ENCODE peak calls at places on chromosomes 12 and 14, in ten cellular contexts. One of them, this sample, is unnamed.

GRCh38 chr14:76719664-76720063 is 41.6 kb upstream of the VASH1 start:
- DNase-seq in nephron progenitor cell: no peak
- DNase-seq in AG04449: no peak
- DNase-seq in epithelial cell of esophagus: no peak
- DNase-seq in mucosa of descending colon: no peak
- DNase-seq in coronary artery: no peak
- DNase-seq in Caco-2: no peak
- DNase-seq in pancreas: no peak
- DNase-seq in Calu3: no peak
- DNase-seq in body of pancreas: no peak
- DNase-seq in this sample: peak

GRCh38 chr12:104750061-104750460 is 208.0 kb downstream of the SLC41A2 start:
- DNase-seq in nephron progenitor cell: no peak
- DNase-seq in AG04449: no peak
- DNase-seq in epithelial cell of esophagus: peak
- DNase-seq in mucosa of descending colon: peak
- DNase-seq in coronary artery: no peak
- DNase-seq in Caco-2: no peak
- DNase-seq in pancreas: peak
- DNase-seq in Calu3: peak
- DNase-seq in body of pancreas: peak
- DNase-seq in this sample: no peak

GRCh38 chr12:82760423-82760822 is 73.7 kb downstream of the TMTC2 start:
- DNase-seq in nephron progenitor cell: no peak
- DNase-seq in AG04449: no peak
- DNase-seq in epithelial cell of esophagus: no peak
- DNase-seq in mucosa of descending colon: no peak
- DNase-seq in coronary artery: no peak
- DNase-seq in Caco-2: no peak
- DNase-seq in pancreas: no peak
- DNase-seq in Calu3: no peak
- DNase-seq in body of pancreas: no peak
- DNase-seq in this sample: no peak

GRCh38 chr12:115176741-115177400 is 492.9 kb upstream of the TBX3 start:
- DNase-seq in nephron progenitor cell: no peak
- DNase-seq in AG04449: no peak
- DNase-seq in epithelial cell of esophagus: no peak
- DNase-seq in mucosa of descending colon: no peak
- DNase-seq in coronary artery: no peak
- DNase-seq in Caco-2: no peak
- DNase-seq in pancreas: no peak
- DNase-seq in Calu3: no peak
- DNase-seq in body of pancreas: no peak
- DNase-seq in this sample: no peak

GRCh38 chr12:25130741-25131188 is 64.2 kb downstream of the DNAI7 start:
- DNase-seq in nephron progenitor cell: no peak
- DNase-seq in AG04449: peak
- DNase-seq in epithelial cell of esophagus: peak
- DNase-seq in mucosa of descending colon: no peak
- DNase-seq in coronary artery: no peak
- DNase-seq in Caco-2: no peak
- DNase-seq in pancreas: no peak
- DNase-seq in Calu3: no peak
- DNase-seq in body of pancreas: no peak
- DNase-seq in this sample: no peak

GRCh38 chr14:92224348-92224954 is 98.5 kb upstream of the SLC24A4 start:
- DNase-seq in nephron progenitor cell: no peak
- DNase-seq in AG04449: no peak
- DNase-seq in epithelial cell of esophagus: peak
- DNase-seq in mucosa of descending colon: no peak
- DNase-seq in coronary artery: peak
- DNase-seq in Caco-2: no peak
- DNase-seq in pancreas: no peak
- DNase-seq in Calu3: no peak
- DNase-seq in body of pancreas: no peak
- DNase-seq in this sample: no peak

GRCh38 chr12:128079476-128079875 is 187.5 kb upstream of the TMEM132C start:
- DNase-seq in nephron progenitor cell: no peak
- DNase-seq in AG04449: no peak
- DNase-seq in epithelial cell of esophagus: no peak
- DNase-seq in mucosa of descending colon: no peak
- DNase-seq in coronary artery: no peak
- DNase-seq in Caco-2: no peak
- DNase-seq in pancreas: no peak
- DNase-seq in Calu3: no peak
- DNase-seq in body of pancreas: no peak
- DNase-seq in this sample: peak

GRCh38 chr12:50132505-50133135 is 20.6 kb downstream of the COX14 start:
- DNase-seq in nephron progenitor cell: no peak
- DNase-seq in AG04449: no peak
- DNase-seq in epithelial cell of esophagus: peak
- DNase-seq in mucosa of descending colon: peak
- DNase-seq in coronary artery: no peak
- DNase-seq in Caco-2: no peak
- DNase-seq in pancreas: no peak
- DNase-seq in Calu3: no peak
- DNase-seq in body of pancreas: no peak
- DNase-seq in this sample: no peak

GRCh38 chr12:122079038-122079531 is 529 bp downstream of the MLXIP start:
- DNase-seq in nephron progenitor cell: no peak
- DNase-seq in AG04449: no peak
- DNase-seq in epithelial cell of esophagus: peak
- DNase-seq in mucosa of descending colon: peak
- DNase-seq in coronary artery: no peak
- DNase-seq in Caco-2: no peak
- DNase-seq in pancreas: no peak
- DNase-seq in Calu3: no peak
- DNase-seq in body of pancreas: peak
- DNase-seq in this sample: no peak

GRCh38 chr12:49365542-49365941 is 1.7 kb upstream of the SPATS2 start:
- DNase-seq in nephron progenitor cell: no peak
- DNase-seq in AG04449: no peak
- DNase-seq in epithelial cell of esophagus: peak
- DNase-seq in mucosa of descending colon: no peak
- DNase-seq in coronary artery: no peak
- DNase-seq in Caco-2: no peak
- DNase-seq in pancreas: no peak
- DNase-seq in Calu3: no peak
- DNase-seq in body of pancreas: no peak
- DNase-seq in this sample: no peak

GRCh38 chr12:7439579-7440505 is 4.1 kb downstream of the CD163L1 start:
- DNase-seq in nephron progenitor cell: peak
- DNase-seq in AG04449: no peak
- DNase-seq in epithelial cell of esophagus: peak
- DNase-seq in mucosa of descending colon: peak
- DNase-seq in coronary artery: no peak
- DNase-seq in Caco-2: peak
- DNase-seq in pancreas: peak
- DNase-seq in Calu3: no peak
- DNase-seq in body of pancreas: peak
- DNase-seq in this sample: peak
- TF ChIP-seq CTCF in nephron progenitor cell: no peak
- TF ChIP-seq CTCF in AG04449: no peak
- TF ChIP-seq CTCF in epithelial cell of esophagus: no peak
- TF ChIP-seq CTCF in mucosa of descending colon: no peak
- TF ChIP-seq CTCF in coronary artery: no peak
- TF ChIP-seq CTCF in Caco-2: no peak
- TF ChIP-seq CTCF in pancreas: no peak
- TF ChIP-seq CTCF in Calu3: no peak
- TF ChIP-seq CTCF in body of pancreas: no peak
- TF ChIP-seq CTCF in this sample: peak

GRCh38 chr12:57234233-57234570 is 4.7 kb downstream of the SHMT2 start:
- DNase-seq in nephron progenitor cell: no peak
- DNase-seq in AG04449: no peak
- DNase-seq in epithelial cell of esophagus: no peak
- DNase-seq in mucosa of descending colon: no peak
- DNase-seq in coronary artery: no peak
- DNase-seq in Caco-2: no peak
- DNase-seq in pancreas: no peak
- DNase-seq in Calu3: no peak
- DNase-seq in body of pancreas: no peak
- DNase-seq in this sample: no peak

GRCh38 chr12:57236224-57236924 is 6.9 kb downstream of the SHMT2 start:
- DNase-seq in nephron progenitor cell: peak
- DNase-seq in AG04449: no peak
- DNase-seq in epithelial cell of esophagus: peak
- DNase-seq in mucosa of descending colon: no peak
- DNase-seq in coronary artery: no peak
- DNase-seq in Caco-2: no peak
- DNase-seq in pancreas: no peak
- DNase-seq in Calu3: no peak
- DNase-seq in body of pancreas: no peak
- DNase-seq in this sample: no peak

GRCh38 chr12:57234571-57235011 is 5.1 kb downstream of the SHMT2 start:
- DNase-seq in nephron progenitor cell: no peak
- DNase-seq in AG04449: no peak
- DNase-seq in epithelial cell of esophagus: no peak
- DNase-seq in mucosa of descending colon: no peak
- DNase-seq in coronary artery: no peak
- DNase-seq in Caco-2: no peak
- DNase-seq in pancreas: no peak
- DNase-seq in Calu3: no peak
- DNase-seq in body of pancreas: no peak
- DNase-seq in this sample: no peak

GRCh38 chr12:57235728-57236131 is 6.2 kb downstream of the SHMT2 start:
- DNase-seq in nephron progenitor cell: no peak
- DNase-seq in AG04449: no peak
- DNase-seq in epithelial cell of esophagus: no peak
- DNase-seq in mucosa of descending colon: no peak
- DNase-seq in coronary artery: no peak
- DNase-seq in Caco-2: no peak
- DNase-seq in pancreas: no peak
- DNase-seq in Calu3: no peak
- DNase-seq in body of pancreas: no peak
- DNase-seq in this sample: no peak

DNA sequence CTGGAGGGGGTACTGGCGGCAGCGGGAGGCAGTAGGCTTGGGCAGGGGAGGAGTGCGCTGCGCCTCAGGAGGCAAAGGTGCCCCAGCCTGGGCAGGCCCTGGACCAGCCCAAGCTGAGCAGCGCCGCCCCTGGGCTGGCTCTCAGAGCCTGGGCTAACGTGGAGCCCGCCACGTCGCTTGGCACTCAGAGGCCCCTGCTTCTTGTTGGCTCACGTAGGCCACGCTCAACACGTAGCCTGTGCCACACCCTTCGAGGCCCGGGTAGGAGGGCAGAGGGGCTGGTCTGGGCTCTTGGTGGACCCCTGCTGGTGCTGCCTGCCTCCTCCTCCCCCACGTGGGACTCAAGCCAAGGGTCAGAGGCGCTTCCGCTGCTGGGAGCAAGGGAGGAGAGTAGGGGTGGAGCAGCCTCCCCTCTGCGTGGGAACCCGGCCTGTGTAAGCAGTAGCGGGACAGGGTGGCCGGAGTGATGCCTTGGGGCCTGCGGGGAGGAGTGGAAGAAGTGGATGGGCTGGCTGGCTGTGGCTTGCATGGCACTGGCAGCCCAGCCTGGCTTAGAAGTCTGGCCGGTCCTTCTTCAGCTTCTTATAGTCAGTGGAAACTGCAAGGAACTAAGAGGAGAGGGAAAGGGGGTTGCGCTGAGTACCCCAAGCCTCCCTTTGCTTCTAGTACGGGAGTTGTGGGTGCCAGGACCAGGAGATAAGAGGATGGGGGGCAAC is 5.7 kb downstream of the SHMT2 start:
- DNase-seq in nephron progenitor cell: no peak
- DNase-seq in AG04449: no peak
- DNase-seq in epithelial cell of esophagus: peak
- DNase-seq in mucosa of descending colon: no peak
- DNase-seq in coronary artery: peak
- DNase-seq in Caco-2: no peak
- DNase-seq in pancreas: no peak
- DNase-seq in Calu3: no peak
- DNase-seq in body of pancreas: no peak
- DNase-seq in this sample: peak
- TF ChIP-seq CTCF in nephron progenitor cell: no peak
- TF ChIP-seq CTCF in AG04449: no peak
- TF ChIP-seq CTCF in epithelial cell of esophagus: no peak
- TF ChIP-seq CTCF in mucosa of descending colon: no peak
- TF ChIP-seq CTCF in coronary artery: no peak
- TF ChIP-seq CTCF in Caco-2: no peak
- TF ChIP-seq CTCF in pancreas: no peak
- TF ChIP-seq CTCF in Calu3: no peak
- TF ChIP-seq CTCF in body of pancreas: no peak
- TF ChIP-seq CTCF in this sample: peak

GRCh38 chr14:73173092-73173735 is 36.9 kb downstream of the PSEN1 start:
- DNase-seq in nephron progenitor cell: no peak
- DNase-seq in AG04449: peak
- DNase-seq in epithelial cell of esophagus: peak
- DNase-seq in mucosa of descending colon: no peak
- DNase-seq in coronary artery: no peak
- DNase-seq in Caco-2: no peak
- DNase-seq in pancreas: no peak
- DNase-seq in Calu3: no peak
- DNase-seq in body of pancreas: no peak
- DNase-seq in this sample: no peak
- TF ChIP-seq CTCF in nephron progenitor cell: peak
- TF ChIP-seq CTCF in AG04449: peak
- TF ChIP-seq CTCF in epithelial cell of esophagus: peak
- TF ChIP-seq CTCF in mucosa of descending colon: no peak
- TF ChIP-seq CTCF in coronary artery: no peak
- TF ChIP-seq CTCF in Caco-2: peak
- TF ChIP-seq CTCF in pancreas: peak
- TF ChIP-seq CTCF in Calu3: peak
- TF ChIP-seq CTCF in body of pancreas: peak
- TF ChIP-seq CTCF in this sample: peak

GRCh38 chr14:74548881-74549280 is 55.3 kb downstream of the ISCA2 start:
- DNase-seq in nephron progenitor cell: no peak
- DNase-seq in AG04449: no peak
- DNase-seq in epithelial cell of esophagus: peak
- DNase-seq in mucosa of descending colon: no peak
- DNase-seq in coronary artery: peak
- DNase-seq in Caco-2: no peak
- DNase-seq in pancreas: no peak
- DNase-seq in Calu3: no peak
- DNase-seq in body of pancreas: no peak
- DNase-seq in this sample: no peak

GRCh38 chr14:74551001-74551400 is 57.4 kb downstream of the ISCA2 start:
- DNase-seq in nephron progenitor cell: no peak
- DNase-seq in AG04449: no peak
- DNase-seq in epithelial cell of esophagus: no peak
- DNase-seq in mucosa of descending colon: no peak
- DNase-seq in coronary artery: no peak
- DNase-seq in Caco-2: no peak
- DNase-seq in pancreas: no peak
- DNase-seq in Calu3: no peak
- DNase-seq in body of pancreas: no peak
- DNase-seq in this sample: no peak

GRCh38 chr14:74550071-74550470 is 56.5 kb downstream of the ISCA2 start:
- DNase-seq in nephron progenitor cell: no peak
- DNase-seq in AG04449: no peak
- DNase-seq in epithelial cell of esophagus: no peak
- DNase-seq in mucosa of descending colon: no peak
- DNase-seq in coronary artery: no peak
- DNase-seq in Caco-2: no peak
- DNase-seq in pancreas: no peak
- DNase-seq in Calu3: no peak
- DNase-seq in body of pancreas: no peak
- DNase-seq in this sample: no peak

GRCh38 chr14:74551431-74551830 is 57.9 kb downstream of the ISCA2 start:
- DNase-seq in nephron progenitor cell: no peak
- DNase-seq in AG04449: no peak
- DNase-seq in epithelial cell of esophagus: no peak
- DNase-seq in mucosa of descending colon: no peak
- DNase-seq in coronary artery: no peak
- DNase-seq in Caco-2: no peak
- DNase-seq in pancreas: no peak
- DNase-seq in Calu3: no peak
- DNase-seq in body of pancreas: no peak
- DNase-seq in this sample: no peak

GRCh38 chr14:74549588-74549987 is 56.0 kb downstream of the ISCA2 start:
- DNase-seq in nephron progenitor cell: no peak
- DNase-seq in AG04449: no peak
- DNase-seq in epithelial cell of esophagus: peak
- DNase-seq in mucosa of descending colon: no peak
- DNase-seq in coronary artery: no peak
- DNase-seq in Caco-2: no peak
- DNase-seq in pancreas: no peak
- DNase-seq in Calu3: peak
- DNase-seq in body of pancreas: no peak
- DNase-seq in this sample: no peak
- TF ChIP-seq CTCF in nephron progenitor cell: no peak
- TF ChIP-seq CTCF in AG04449: peak
- TF ChIP-seq CTCF in epithelial cell of esophagus: peak
- TF ChIP-seq CTCF in mucosa of descending colon: no peak
- TF ChIP-seq CTCF in coronary artery: no peak
- TF ChIP-seq CTCF in Caco-2: peak
- TF ChIP-seq CTCF in pancreas: no peak
- TF ChIP-seq CTCF in Calu3: peak
- TF ChIP-seq CTCF in body of pancreas: no peak
- TF ChIP-seq CTCF in this sample: peak